ENCODE peak calls at places on chromosomes 3 and 15, in five cellular contexts. R is HEK293T, J is H1, M is HCT116, Q is HepG2. H is an unnamed sample.

GRCh38 chr15:65791335-65792129 is 561 bp downstream of the DENND4A start:
- DNase-seq in R (peak), J (no peak), M (no peak), Q (peak), H (peak)

GRCh38 chr15:78341057-78341763 is 1.1 kb downstream of the CRABP1 start:
- DNase-seq in R (no peak), J (peak), M (no peak), Q (no peak), H (peak)

GRCh38 chr3:152960684-152961083 is 125.8 kb downstream of the P2RY1 start:
- DNase-seq in R (no peak), J (no peak), M (no peak), Q (peak), H (no peak)

GRCh38 chr3:154137036-154137435 is 15.8 kb downstream of the ARHGEF26 start:
- DNase-seq in R (no peak), J (no peak), M (no peak), Q (no peak), H (no peak)

GRCh38 chr3:122928396-122929187 is 99.0 kb downstream of the SEMA5B start:
- DNase-seq in R (no peak), J (no peak), M (no peak), Q (no peak), H (no peak)

GRCh38 chr15:69751575-69751974 is 299.0 kb downstream of the RPLP1 start:
- DNase-seq in R (no peak), J (no peak), M (no peak), Q (no peak), H (no peak)

GRCh38 chr3:44065311-44065710 is 176.4 kb upstream of the TOPAZ1 start:
- DNase-seq in R (no peak), J (no peak), M (no peak), Q (no peak), H (no peak)

GRCh38 chr15:43104426-43104825 is 1.4 kb downstream of the UBR1 start:
- DNase-seq in R (no peak), J (no peak), M (peak), Q (peak), H (no peak)

GRCh38 chr3:124516333-124516732 is 213.9 kb upstream of the UMPS start:
- DNase-seq in R (no peak), J (no peak), M (no peak), Q (no peak), H (no peak)

GRCh38 chr3:74575857-74576256 is 38.6 kb downstream of the CNTN3 start:
- DNase-seq in R (no peak), J (no peak), M (no peak), Q (no peak), H (peak)

GRCh38 chr3:184315871-184316661 is 1.7 kb downstream of the EIF4G1 start:
- DNase-seq in R (no peak), J (no peak), M (no peak), Q (no peak), H (no peak)

GRCh38 chr3:22495241-22495640 is 707.9 kb upstream of the UBE2E2 start:
- DNase-seq in R (no peak), J (no peak), M (no peak), Q (no peak), H (no peak)

GRCh38 chr3:105970283-105970682 is 101.5 kb upstream of the CBLB start:
- DNase-seq in R (no peak), J (no peak), M (no peak), Q (no peak), H (peak)

GRCh38 chr15:73683624-73684536 is at the start of gene CD276:
- DNase-seq in R (peak), J (peak), M (peak), Q (peak), H (peak)

GRCh38 chr3:99410789-99411311 is 227.5 kb upstream of the COL8A1 start:
- DNase-seq in R (no peak), J (no peak), M (no peak), Q (no peak), H (no peak)

GRCh38 chr15:78830514-78831228 is 19.4 kb upstream of the ADAMTS7 start:
- DNase-seq in R (no peak), J (peak), M (no peak), Q (no peak), H (no peak)

GRCh38 chr3:72821170-72821781 is 27.0 kb downstream of the SHQ1 start:
- DNase-seq in R (no peak), J (no peak), M (no peak), Q (no peak), H (no peak)

GRCh38 chr3:188037116-188037718 is 116.7 kb upstream of the LPP start:
- DNase-seq in R (no peak), J (no peak), M (peak), Q (peak), H (no peak)

GRCh38 chr3:129888739-129889138 is 4.8 kb downstream of the TMCC1 start:
- DNase-seq in R (no peak), J (no peak), M (peak), Q (no peak), H (no peak)

GRCh38 chr3:17745301-17745700 is 2.9 kb upstream of the TBC1D5 start:
- DNase-seq in R (no peak), J (no peak), M (no peak), Q (no peak), H (no peak)

GRCh38 chr3:184910664-184911063 is 98.7 kb downstream of the VPS8 start:
- DNase-seq in R (no peak), J (no peak), M (no peak), Q (no peak), H (no peak)

GRCh38 chr3:23430781-23431423 is 227.8 kb downstream of the UBE2E2 start:
- DNase-seq in R (no peak), J (no peak), M (no peak), Q (no peak), H (no peak)

GRCh38 chr3:40096561-40097506 is 212.7 kb upstream of the EIF1B start:
- DNase-seq in R (no peak), J (no peak), M (no peak), Q (no peak), H (no peak)

GRCh38 chr15:57245130-57245529 is 131.2 kb upstream of the CGNL1 start:
- DNase-seq in R (no peak), J (no peak), M (no peak), Q (no peak), H (no peak)
- TF ChIP-seq SP1 in R (no peak), J (no peak), M (no peak), Q (no peak), H (no peak)

DNA sequence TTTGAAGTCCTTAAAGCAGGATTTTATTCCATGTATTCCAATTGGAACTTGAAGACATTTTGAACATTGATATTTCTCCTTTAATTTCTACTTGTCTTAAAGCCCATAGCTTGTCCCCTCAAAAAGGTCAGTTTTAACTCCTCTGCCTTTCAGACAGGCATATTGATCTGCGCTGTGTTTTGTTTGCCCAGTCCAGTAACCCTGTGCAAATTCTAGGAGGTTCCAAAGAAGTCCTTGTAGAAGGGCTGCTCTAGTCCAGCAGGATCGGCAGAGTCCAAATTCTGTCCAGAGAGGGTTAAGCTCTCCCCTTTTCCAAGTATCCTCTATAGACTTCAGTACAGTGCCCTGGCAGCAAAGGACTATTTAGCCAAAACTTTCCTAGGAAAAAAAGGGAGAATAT is 105.6 kb upstream of the MANF start:
- DNase-seq in R (no peak), J (no peak), M (no peak), Q (no peak), H (no peak)
- TF ChIP-seq SP1 in R (no peak), J (no peak), M (no peak), Q (no peak), H (no peak)

GRCh38 chr3:170220871-170221270 is 1.4 kb upstream of the PRKCI start:
- DNase-seq in R (no peak), J (no peak), M (no peak), Q (no peak), H (no peak)
- TF ChIP-seq SP1 in R (no peak), J (no peak), M (no peak), Q (no peak), H (no peak)

GRCh38 chr3:62525276-62525675 is 151.9 kb upstream of the FEZF2 start:
- DNase-seq in R (no peak), J (no peak), M (no peak), Q (no peak), H (no peak)
- TF ChIP-seq SP1 in R (no peak), J (no peak), M (no peak), Q (no peak), H (no peak)

GRCh38 chr3:134039161-134039862 is 9.6 kb upstream of the SLCO2A1 start:
- DNase-seq in R (no peak), J (peak), M (peak), Q (peak), H (peak)
- TF ChIP-seq SP1 in R (no peak), J (no peak), M (no peak), Q (no peak), H (no peak)